ENCODE peak calls at places on chromosomes 13 and 19, in five cellular contexts. J is neuronal stem cell, N is OCI-M1, K is cortex of kidney, F is GM12892. Y is an unnamed sample.
A peak's percentile ranks its signal among the peaks of the same experiment; 100 is the strongest.

GRCh38 chr19:17470204-17470841 is at the start of gene SLC27A1:
- DNase-seq in F (peak; percentile 85), J (peak; percentile 99), N (peak; percentile 99), K (peak; percentile 80), Y (peak; percentile 100)

GRCh38 chr13:37667631-37668161 is 69.1 kb upstream of the POSTN start:
- DNase-seq in J (no peak), F (no peak), N (no peak), K (no peak), Y (no peak)

GRCh38 chr19:14152713-14153112 is 16.3 kb upstream of the ASF1B start:
- DNase-seq in J (no peak), F (no peak), K (no peak), N (no peak), Y (no peak)

GRCh38 chr13:85298387-85298924 is 500.8 kb downstream of the SLITRK6 start:
- DNase-seq in K (no peak), N (peak; percentile 5), J (no peak), F (no peak), Y (no peak)

GRCh38 chr19:15264061-15264932 is 32.0 kb upstream of the EPHX3 start:
- DNase-seq in K (no peak), J (peak; percentile 68), F (peak; percentile 68), N (peak; percentile 89), Y (peak; percentile 90)

GRCh38 chr13:97855570-97855970 is 97.9 kb upstream of the IPO5 start:
- DNase-seq in J (peak; percentile 67), F (no peak), N (peak; percentile 80), K (no peak), Y (no peak)

GRCh38 chr13:63190219-63190618 is 1774.6 kb upstream of the PCDH20 start:
- DNase-seq in N (no peak), K (no peak), F (no peak), J (no peak), Y (no peak)

GRCh38 chr19:19448238-19448544 is 42.7 kb downstream of the GATAD2A start:
- DNase-seq in N (no peak), K (no peak), J (no peak), F (no peak), Y (no peak)

GRCh38 chr13:110815471-110816204 is 99.2 kb downstream of the ANKRD10 start:
- DNase-seq in J (no peak), F (no peak), N (no peak), K (no peak), Y (no peak)

GRCh38 chr13:87259479-87260083 is 411.6 kb upstream of the SLITRK5 start:
- DNase-seq in J (no peak), F (no peak), K (no peak), N (peak; percentile 65), Y (no peak)

GRCh38 chr19:16566161-16566560 is 6.1 kb downstream of the SLC35E1 start:
- DNase-seq in J (no peak), K (no peak), F (no peak), N (no peak), Y (no peak)

GRCh38 chr19:39828015-39828633 is 5.8 kb downstream of the DYRK1B start:
- DNase-seq in J (no peak), N (no peak), K (no peak), F (no peak), Y (no peak)

GRCh38 chr19:15417699-15418098 is 1.1 kb downstream of the AKAP8L start:
- DNase-seq in K (no peak), F (no peak), N (no peak), J (no peak), Y (no peak)

GRCh38 chr13:79314652-79315051 is 91.4 kb downstream of the RBM26 start:
- DNase-seq in N (peak; percentile 22), J (no peak), F (no peak), K (no peak), Y (no peak)

GRCh38 chr19:47719047-47719885 is 6.0 kb downstream of the EHD2 start:
- DNase-seq in F (no peak), J (no peak), K (no peak), N (no peak), Y (peak; percentile 98)

GRCh38 chr13:79405501-79405830 is 589 bp downstream of the RBM26 start:
- DNase-seq in F (no peak), N (peak; percentile 73), J (no peak), K (no peak), Y (no peak)

GRCh38 chr13:91539458-91540156 is 141.2 kb downstream of the GPC5 start:
- DNase-seq in N (peak; percentile 59), J (no peak), F (no peak), K (no peak), Y (no peak)

GRCh38 chr19:34172661-34173144 is 399 bp downstream of the LSM14A start:
- DNase-seq in F (peak; percentile 23), N (no peak), K (no peak), J (no peak), Y (peak; percentile 85)

GRCh38 chr13:107459430-107459829 is 755.9 kb downstream of the LIG4 start:
- DNase-seq in F (no peak), N (no peak), K (no peak), J (no peak), Y (no peak)

GRCh38 chr19:54115071-54116063 is at the start of the genes PRPF31 and TFPT:
- DNase-seq in J (peak; percentile 99), K (no peak), F (peak; percentile 95), N (peak; percentile 99), Y (peak; percentile 97)

GRCh38 chr19:41263042-41263849 is 926 bp upstream of the HNRNPUL1 start:
- DNase-seq in K (no peak), F (peak; percentile 32), J (no peak), N (peak; percentile 97), Y (peak; percentile 86)

GRCh38 chr19:18023596-18024212 is 15.7 kb downstream of the ARRDC2 start:
- DNase-seq in J (no peak), F (no peak), N (no peak), K (no peak), Y (no peak)

GRCh38 chr13:59103004-59103768 is 1060.5 kb downstream of the DIAPH3 start:
- DNase-seq in N (no peak), F (no peak), K (no peak), J (no peak), Y (no peak)

GRCh38 chr13:46551410-46552301 is 1.3 kb upstream of the LRCH1 start:
- DNase-seq in K (no peak), J (peak; percentile 62), N (peak; percentile 87), F (no peak), Y (peak; percentile 89)

GRCh38 chr13:26721251-26721939 is 39.2 kb downstream of the GPR12 start:
- DNase-seq in K (no peak), J (no peak), N (peak; percentile 0), F (no peak), Y (peak; percentile 79)

GRCh38 chr13:112341446-112341845 is 34.7 kb upstream of the SPACA7 start:
- DNase-seq in F (no peak), J (no peak), K (no peak), N (no peak), Y (no peak)

Y was measured in osteocyte.